ENCODE peak calls at places on chromosomes 3 and 15, in ten cellular contexts. R is MM.1S; H is psoas muscle; K is progenitor cell of endocrine pancreas; L is CD4-positive, alpha-beta T cell; Z is OCI-LY7; C is left ventricle myocardium inferior; Y is cardiac fibroblast; A is mammary epithelial cell; X is HepG2. O is an unnamed sample.

GRCh38 chr3:190117995-190118394 is 2.7 kb downstream of the P3H2 start:
- DNase-seq in Y (no peak), R (no peak), C (no peak), X (no peak), Z (no peak), H (no peak), K (no peak), A (no peak), L (no peak), O (no peak)

GRCh38 chr3:54756330-54756731 is 171.5 kb downstream of the LRTM1 start:
- DNase-seq in Z (no peak), R (no peak), K (no peak), X (no peak), C (no peak), Y (peak; percentile 30), A (no peak), L (no peak), H (no peak), O (no peak)

GRCh38 chr3:15051531-15051930 is 13.6 kb downstream of the MRPS25 start:
- DNase-seq in C (no peak), H (no peak), Z (peak; percentile 78), A (peak; percentile 34), Y (peak; percentile 41), X (peak; percentile 62), R (peak; percentile 41), L (peak; percentile 31), K (peak; percentile 21), O (peak; percentile 75)

GRCh38 chr15:40290540-40291087 is 7.8 kb upstream of the ANKRD63 start:
- DNase-seq in X (no peak), L (no peak), Z (no peak), H (no peak), A (no peak), K (no peak), Y (peak; percentile 17), R (no peak), C (no peak), O (no peak)

GRCh38 chr15:88395241-88395640 is 71.9 kb downstream of the MRPL46 start:
- DNase-seq in C (no peak), Y (no peak), K (no peak), H (no peak), X (no peak), Z (no peak), L (no peak), R (no peak), A (no peak), O (no peak)

GRCh38 chr15:39887832-39888231 is 32.2 kb downstream of the GPR176 start:
- DNase-seq in Z (peak; percentile 8), R (no peak), A (peak; percentile 65), X (peak; percentile 78), Y (peak; percentile 74), C (no peak), H (no peak), L (no peak), K (no peak), O (no peak)

GRCh38 chr3:69864141-69864540 is 124.9 kb downstream of the MITF start:
- DNase-seq in Z (no peak), L (no peak), Y (no peak), K (no peak), A (no peak), X (no peak), H (no peak), C (no peak), R (no peak), O (no peak)

GRCh38 chr15:67030036-67030762 is 35.2 kb upstream of the SMAD3 start:
- DNase-seq in R (no peak), A (no peak), K (no peak), Z (no peak), Y (peak; percentile 15), X (peak; percentile 82), L (no peak), H (no peak), C (no peak), O (no peak)

GRCh38 chr3:19972056-19972455 is 25.2 kb downstream of the RAB5A start:
- DNase-seq in R (no peak), A (peak; percentile 40), C (no peak), Z (no peak), Y (peak; percentile 52), X (no peak), L (no peak), K (no peak), H (no peak), O (no peak)

GRCh38 chr15:68380456-68380855 is 51.5 kb downstream of the ITGA11 start:
- DNase-seq in H (no peak), X (no peak), K (no peak), A (no peak), Z (no peak), L (no peak), Y (no peak), R (no peak), C (no peak), O (no peak)

GRCh38 chr15:52653451-52653964 is 25.7 kb downstream of the ATOSA start:
- DNase-seq in Y (peak; percentile 80), X (no peak), Z (no peak), R (no peak), A (peak; percentile 71), C (no peak), L (no peak), K (no peak), H (no peak), O (no peak)

GRCh38 chr3:19543212-19543841 is 390.7 kb downstream of the EFHB start:
- DNase-seq in R (peak; percentile 66), K (no peak), L (no peak), C (no peak), Z (peak; percentile 73), H (no peak), A (peak; percentile 29), X (peak; percentile 15), Y (peak; percentile 0), O (peak; percentile 25)

GRCh38 chr3:11820540-11821041 is 26.1 kb downstream of the TAMM41 start:
- DNase-seq in A (no peak), C (no peak), H (no peak), Y (no peak), L (no peak), Z (no peak), X (no peak), K (no peak), R (no peak), O (peak; percentile 22)
- TF ChIP-seq CTCF in A (no peak), C (no peak), H (no peak), Y (peak; percentile 16), L (no peak), Z (peak; percentile 28), X (no peak), K (peak; percentile 17), R (no peak), O (no peak)

GRCh38 chr3:142857056-142857455 is 31.8 kb downstream of the PCOLCE2 start:
- DNase-seq in X (peak; percentile 57), Y (peak; percentile 17), C (peak; percentile 56), H (peak; percentile 27), K (no peak), A (peak; percentile 45), L (no peak), R (no peak), Z (peak; percentile 2), O (no peak)
- TF ChIP-seq CTCF in X (peak; percentile 67), Y (no peak), C (peak; percentile 61), H (peak; percentile 43), K (peak; percentile 40), A (peak; percentile 55), L (no peak), R (peak; percentile 17), Z (peak; percentile 37), O (no peak)

GRCh38 chr3:152835311-152836102 is 576 bp downstream of the P2RY1 start:
- DNase-seq in L (no peak), K (peak; percentile 47), C (peak; percentile 71), H (peak; percentile 61), Y (peak; percentile 73), A (peak; percentile 52), Z (no peak), X (no peak), R (peak; percentile 64), O (peak; percentile 68)

GRCh38 chr3:152832046-152832445 is 2.9 kb upstream of the P2RY1 start:
- DNase-seq in H (no peak), C (no peak), Z (no peak), K (no peak), R (no peak), Y (no peak), L (no peak), A (no peak), X (no peak), O (no peak)

GRCh38 chr3:152833089-152833488 is 1.8 kb upstream of the P2RY1 start:
- DNase-seq in H (no peak), Y (no peak), Z (no peak), R (no peak), C (no peak), X (no peak), A (no peak), K (no peak), L (no peak), O (no peak)

GRCh38 chr3:152836269-152836668 is 1.3 kb downstream of the P2RY1 start:
- DNase-seq in C (no peak), H (no peak), Z (no peak), L (no peak), K (no peak), Y (no peak), X (no peak), A (no peak), R (no peak), O (no peak)

DNA sequence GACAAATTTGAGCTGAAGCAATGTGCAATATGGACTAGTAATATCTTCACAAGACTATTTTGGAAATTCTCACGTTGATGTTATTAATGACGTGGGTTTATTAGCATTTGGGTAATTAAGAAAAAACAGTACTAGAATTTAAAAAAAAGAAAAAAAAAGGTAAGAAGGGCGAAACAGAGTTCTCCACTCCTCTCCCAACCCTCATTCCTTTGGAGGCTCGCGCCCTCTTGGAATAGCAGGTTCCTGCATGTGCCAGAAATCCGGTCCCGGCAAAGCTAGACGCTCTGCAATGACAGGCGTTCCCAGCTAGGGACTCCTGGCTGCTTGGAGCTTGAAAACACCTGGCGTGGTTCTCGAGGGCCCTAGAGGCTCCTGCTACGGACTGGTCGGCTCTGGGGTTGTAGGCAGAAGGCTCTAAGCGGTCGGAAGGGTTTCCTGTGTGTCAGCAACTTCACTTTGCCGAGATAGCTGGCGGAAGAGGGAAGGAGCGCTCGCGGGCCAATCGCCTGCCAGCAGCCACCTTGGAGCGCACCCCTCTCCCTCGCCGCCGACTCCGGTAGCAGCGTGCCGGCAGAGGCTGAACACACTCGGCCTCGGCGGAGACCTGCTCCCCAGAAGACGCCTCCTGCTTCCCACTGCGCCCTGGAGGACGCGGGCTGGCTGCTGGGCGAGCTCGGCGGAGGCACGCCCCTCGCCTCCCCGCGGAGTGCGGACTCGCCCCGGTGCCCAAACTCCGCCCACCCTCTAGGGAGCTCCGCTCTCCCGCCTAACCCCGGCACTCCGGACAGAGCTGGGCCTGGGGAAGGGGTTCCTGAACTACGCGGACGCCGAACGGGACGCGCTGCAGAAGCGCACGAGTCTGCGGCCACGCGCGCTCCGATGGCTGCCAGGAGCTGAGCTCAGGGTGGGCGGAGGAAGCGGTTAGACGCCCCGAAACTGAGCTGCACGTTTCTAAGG is at the start of gene P2RY1:
- DNase-seq in R (peak; percentile 92), K (peak; percentile 72), L (no peak), H (peak; percentile 44), C (peak; percentile 63), Y (peak; percentile 60), Z (peak; percentile 41), X (no peak), A (peak; percentile 71), O (peak; percentile 77)
- TF ChIP-seq CTCF in R (peak; percentile 16), K (peak; percentile 37), L (no peak), H (peak; percentile 27), C (peak; percentile 54), Y (peak; percentile 14), Z (no peak), X (no peak), A (peak; percentile 29), O (no peak)

DNA sequence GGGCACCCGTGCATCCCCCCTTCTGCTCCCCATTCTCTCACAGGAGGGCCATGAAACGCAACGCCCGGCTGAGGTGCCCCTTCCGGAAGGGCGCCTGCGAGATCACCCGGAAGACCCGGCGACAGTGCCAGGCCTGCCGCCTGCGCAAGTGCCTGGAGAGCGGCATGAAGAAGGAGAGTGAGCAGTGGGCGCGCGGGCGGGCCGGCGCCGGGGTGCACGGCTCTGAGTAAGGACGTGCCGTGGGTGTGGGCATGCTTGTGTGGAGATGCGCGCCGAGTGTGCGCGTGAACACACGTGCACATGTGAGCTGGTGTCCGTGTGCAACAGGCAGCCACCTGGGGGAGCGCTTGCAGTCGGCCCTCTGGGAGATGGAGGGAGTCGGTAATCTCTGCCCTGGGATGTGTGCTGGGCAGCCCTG is 28.1 kb downstream of the NR1I2 start:
- DNase-seq in L (peak; percentile 45), Y (peak; percentile 33), K (no peak), H (peak; percentile 37), A (peak; percentile 19), R (peak; percentile 27), X (no peak), C (peak; percentile 23), Z (no peak), O (peak; percentile 74)
- TF ChIP-seq CTCF in L (peak; percentile 27), Y (peak; percentile 6), K (no peak), H (no peak), A (peak; percentile 40), R (peak; percentile 33), X (no peak), C (peak; percentile 36), Z (peak; percentile 19), O (peak; percentile 44)

O was measured in GM20000.